ENCODE peak calls at places on chromosomes 3 and 15, in seven cellular contexts. G, F, D, T, E, J and P are unnamed samples.

GRCh38 chr3:141366285-141367037 is 1.8 kb upstream of the ZBTB38 start:
- DNase-seq in G (peak), F (peak), D (no peak), T (no peak), E (no peak), J (peak), P (no peak)

GRCh38 chr3:89851974-89852621 is 744.7 kb downstream of the EPHA3 start:
- DNase-seq in G (peak), F (peak), D (no peak), T (no peak), E (peak), J (peak), P (no peak)

GRCh38 chr3:152151216-152151874 is 117.4 kb upstream of the MBNL1 start:
- DNase-seq in G (no peak), F (no peak), D (no peak), T (no peak), E (no peak), J (no peak), P (no peak)

GRCh38 chr3:187567741-187568140 is 102.5 kb downstream of the SST start:
- DNase-seq in G (peak), F (no peak), D (no peak), T (no peak), E (no peak), J (peak), P (no peak)

GRCh38 chr3:197302696-197303341 is 4.4 kb upstream of the DLG1 start:
- DNase-seq in G (peak), F (no peak), D (no peak), T (no peak), E (no peak), J (peak), P (no peak)

GRCh38 chr15:101105059-101105851 is 146.6 kb downstream of the CHSY1 start:
- DNase-seq in G (no peak), F (no peak), D (no peak), T (no peak), E (no peak), J (no peak), P (no peak)

GRCh38 chr15:80160570-80161156 is 7.9 kb downstream of the FAH start:
- DNase-seq in G (peak), F (peak), D (no peak), T (no peak), E (no peak), J (peak), P (peak)

GRCh38 chr15:89389841-89390603 is 55.4 kb upstream of the POLG start:
- DNase-seq in G (no peak), F (no peak), D (no peak), T (no peak), E (no peak), J (no peak), P (no peak)

GRCh38 chr3:123935830-123936229 is 25.2 kb downstream of the CCDC14 start:
- DNase-seq in G (no peak), F (no peak), D (no peak), T (no peak), E (no peak), J (no peak), P (no peak)

GRCh38 chr3:37279226-37279625 is 104.8 kb upstream of the LRRFIP2 start:
- DNase-seq in G (no peak), F (no peak), D (no peak), T (no peak), E (no peak), J (no peak), P (no peak)

GRCh38 chr15:101675015-101675414 is 22.8 kb upstream of the TM2D3 start:
- DNase-seq in G (peak), F (peak), D (no peak), T (no peak), E (no peak), J (peak), P (no peak)

GRCh38 chr15:29670945-29671307 is 151.3 kb downstream of the TJP1 start:
- DNase-seq in G (peak), F (peak), D (no peak), T (no peak), E (no peak), J (peak), P (no peak)

GRCh38 chr3:61663728-61664492 is 102.5 kb downstream of the PTPRG start:
- DNase-seq in G (peak), F (peak), D (no peak), T (no peak), E (no peak), J (peak), P (no peak)

GRCh38 chr3:49554639-49555265 is 475 bp downstream of the BSN start:
- DNase-seq in G (peak), F (no peak), D (peak), T (no peak), E (peak), J (no peak), P (no peak)

GRCh38 chr3:124800511-124801374 is 70.5 kb downstream of the UMPS start:
- DNase-seq in G (peak), F (no peak), D (no peak), T (peak), E (no peak), J (peak), P (no peak)

GRCh38 chr3:187967982-187968381 is 186.0 kb upstream of the LPP start:
- DNase-seq in G (no peak), F (no peak), D (no peak), T (no peak), E (no peak), J (no peak), P (no peak)